ENCODE peak calls at places on chromosomes 16 and 17, in ten cellular contexts. One of them, this sample, is unnamed.

GRCh38 chr17:38509008-38509771 is 80.9 kb downstream of the ARHGAP23 start:
- DNase-seq in heart left ventricle: peak
- DNase-seq in cardiac fibroblast: peak
- DNase-seq in effector memory CD4-positive, alpha-beta T cell: peak
- DNase-seq in esophagus squamous epithelium: no peak
- DNase-seq in foreskin fibroblast: peak
- DNase-seq in prostate gland: peak
- DNase-seq in right lobe of liver: peak
- DNase-seq in ascending aorta: no peak
- DNase-seq in psoas muscle: peak
- DNase-seq in this sample: peak

GRCh38 chr17:59331929-59332889 is 754 bp downstream of the YPEL2 start:
- DNase-seq in prostate gland: peak
- DNase-seq in cardiac fibroblast: peak
- DNase-seq in esophagus squamous epithelium: no peak
- DNase-seq in psoas muscle: peak
- DNase-seq in heart left ventricle: peak
- DNase-seq in ascending aorta: no peak
- DNase-seq in foreskin fibroblast: no peak
- DNase-seq in effector memory CD4-positive, alpha-beta T cell: no peak
- DNase-seq in right lobe of liver: peak
- DNase-seq in this sample: peak

GRCh38 chr16:67892375-67892774 is 679 bp upstream of the PSKH1 start:
- DNase-seq in foreskin fibroblast: no peak
- DNase-seq in heart left ventricle: no peak
- DNase-seq in ascending aorta: no peak
- DNase-seq in effector memory CD4-positive, alpha-beta T cell: no peak
- DNase-seq in psoas muscle: no peak
- DNase-seq in cardiac fibroblast: no peak
- DNase-seq in right lobe of liver: no peak
- DNase-seq in prostate gland: no peak
- DNase-seq in esophagus squamous epithelium: no peak
- DNase-seq in this sample: no peak

GRCh38 chr16:49497466-49497865 is 123.9 kb downstream of the C16orf78 start:
- DNase-seq in cardiac fibroblast: no peak
- DNase-seq in heart left ventricle: no peak
- DNase-seq in esophagus squamous epithelium: no peak
- DNase-seq in right lobe of liver: no peak
- DNase-seq in prostate gland: no peak
- DNase-seq in ascending aorta: no peak
- DNase-seq in effector memory CD4-positive, alpha-beta T cell: no peak
- DNase-seq in psoas muscle: no peak
- DNase-seq in foreskin fibroblast: no peak
- DNase-seq in this sample: no peak

GRCh38 chr17:76556759-76557367 is 17.0 kb downstream of the PRCD start:
- DNase-seq in ascending aorta: no peak
- DNase-seq in cardiac fibroblast: peak
- DNase-seq in heart left ventricle: no peak
- DNase-seq in right lobe of liver: peak
- DNase-seq in effector memory CD4-positive, alpha-beta T cell: peak
- DNase-seq in foreskin fibroblast: no peak
- DNase-seq in psoas muscle: no peak
- DNase-seq in prostate gland: no peak
- DNase-seq in esophagus squamous epithelium: no peak
- DNase-seq in this sample: no peak

GRCh38 chr16:2371421-2371820 is 30.9 kb upstream of the ABCA3 start:
- DNase-seq in effector memory CD4-positive, alpha-beta T cell: no peak
- DNase-seq in foreskin fibroblast: no peak
- DNase-seq in ascending aorta: no peak
- DNase-seq in heart left ventricle: no peak
- DNase-seq in cardiac fibroblast: peak
- DNase-seq in esophagus squamous epithelium: no peak
- DNase-seq in right lobe of liver: no peak
- DNase-seq in prostate gland: no peak
- DNase-seq in psoas muscle: no peak
- DNase-seq in this sample: no peak

GRCh38 chr17:10262451-10262850 is 64.0 kb upstream of the GAS7 start:
- DNase-seq in effector memory CD4-positive, alpha-beta T cell: no peak
- DNase-seq in prostate gland: no peak
- DNase-seq in cardiac fibroblast: no peak
- DNase-seq in esophagus squamous epithelium: no peak
- DNase-seq in ascending aorta: no peak
- DNase-seq in right lobe of liver: no peak
- DNase-seq in foreskin fibroblast: no peak
- DNase-seq in heart left ventricle: no peak
- DNase-seq in psoas muscle: no peak
- DNase-seq in this sample: no peak

GRCh38 chr17:48747445-48748363 is 19.2 kb upstream of the HOXB13 start:
- DNase-seq in esophagus squamous epithelium: no peak
- DNase-seq in right lobe of liver: no peak
- DNase-seq in psoas muscle: no peak
- DNase-seq in cardiac fibroblast: no peak
- DNase-seq in effector memory CD4-positive, alpha-beta T cell: no peak
- DNase-seq in ascending aorta: no peak
- DNase-seq in heart left ventricle: no peak
- DNase-seq in prostate gland: peak
- DNase-seq in foreskin fibroblast: no peak
- DNase-seq in this sample: no peak

GRCh38 chr17:80513892-80514291 is 30.7 kb upstream of the RPTOR start:
- DNase-seq in right lobe of liver: no peak
- DNase-seq in heart left ventricle: no peak
- DNase-seq in effector memory CD4-positive, alpha-beta T cell: no peak
- DNase-seq in foreskin fibroblast: peak
- DNase-seq in ascending aorta: no peak
- DNase-seq in prostate gland: no peak
- DNase-seq in cardiac fibroblast: peak
- DNase-seq in psoas muscle: no peak
- DNase-seq in esophagus squamous epithelium: no peak
- DNase-seq in this sample: no peak

GRCh38 chr16:59702531-59702930 is 968.4 kb upstream of the GOT2 start:
- DNase-seq in esophagus squamous epithelium: no peak
- DNase-seq in prostate gland: no peak
- DNase-seq in cardiac fibroblast: no peak
- DNase-seq in psoas muscle: no peak
- DNase-seq in ascending aorta: no peak
- DNase-seq in heart left ventricle: no peak
- DNase-seq in foreskin fibroblast: no peak
- DNase-seq in right lobe of liver: no peak
- DNase-seq in effector memory CD4-positive, alpha-beta T cell: no peak
- DNase-seq in this sample: no peak

GRCh38 chr17:57810740-57811632 is 38.9 kb downstream of the MRPS23 start:
- DNase-seq in foreskin fibroblast: peak
- DNase-seq in cardiac fibroblast: peak
- DNase-seq in effector memory CD4-positive, alpha-beta T cell: no peak
- DNase-seq in esophagus squamous epithelium: no peak
- DNase-seq in ascending aorta: no peak
- DNase-seq in psoas muscle: peak
- DNase-seq in heart left ventricle: peak
- DNase-seq in prostate gland: peak
- DNase-seq in right lobe of liver: no peak
- DNase-seq in this sample: peak

GRCh38 chr17:18038149-18038850 is 668 bp downstream of the ATPAF2 start:
- DNase-seq in psoas muscle: no peak
- DNase-seq in prostate gland: no peak
- DNase-seq in effector memory CD4-positive, alpha-beta T cell: no peak
- DNase-seq in ascending aorta: no peak
- DNase-seq in right lobe of liver: no peak
- DNase-seq in cardiac fibroblast: no peak
- DNase-seq in esophagus squamous epithelium: no peak
- DNase-seq in foreskin fibroblast: no peak
- DNase-seq in heart left ventricle: no peak
- DNase-seq in this sample: no peak

GRCh38 chr16:74580828-74581227 is 26.1 kb downstream of the GLG1 start:
- DNase-seq in psoas muscle: no peak
- DNase-seq in cardiac fibroblast: no peak
- DNase-seq in esophagus squamous epithelium: no peak
- DNase-seq in foreskin fibroblast: no peak
- DNase-seq in ascending aorta: no peak
- DNase-seq in right lobe of liver: no peak
- DNase-seq in prostate gland: no peak
- DNase-seq in effector memory CD4-positive, alpha-beta T cell: no peak
- DNase-seq in heart left ventricle: no peak
- DNase-seq in this sample: no peak

DNA sequence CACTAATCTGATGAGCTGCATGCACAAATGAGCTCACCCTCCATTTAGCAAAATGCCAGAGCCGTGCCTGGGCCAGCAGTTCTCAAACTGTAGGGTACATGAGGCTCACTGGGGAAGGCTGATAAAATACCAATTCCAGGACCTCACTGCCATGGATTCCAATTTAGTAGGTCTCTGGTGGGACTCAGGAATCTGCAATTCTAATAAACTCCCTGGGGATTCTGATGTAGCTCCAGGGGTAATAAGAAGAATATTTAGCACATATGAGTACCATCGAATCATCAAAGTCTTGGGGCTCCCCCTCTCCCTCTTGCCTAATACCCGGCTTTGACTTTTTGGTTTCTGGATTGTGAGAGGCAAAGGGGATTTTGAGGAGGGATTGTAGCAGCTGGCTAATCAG is 140.2 kb downstream of the SHISA9 start:
- DNase-seq in prostate gland: no peak
- DNase-seq in effector memory CD4-positive, alpha-beta T cell: no peak
- DNase-seq in esophagus squamous epithelium: no peak
- DNase-seq in heart left ventricle: no peak
- DNase-seq in cardiac fibroblast: no peak
- DNase-seq in psoas muscle: no peak
- DNase-seq in foreskin fibroblast: no peak
- DNase-seq in right lobe of liver: no peak
- DNase-seq in ascending aorta: no peak
- DNase-seq in this sample: no peak
- H3K4me3 ChIP-seq in prostate gland: no peak
- H3K4me3 ChIP-seq in effector memory CD4-positive, alpha-beta T cell: no peak
- H3K4me3 ChIP-seq in esophagus squamous epithelium: no peak
- H3K4me3 ChIP-seq in heart left ventricle: no peak
- H3K4me3 ChIP-seq in cardiac fibroblast: no peak
- H3K4me3 ChIP-seq in psoas muscle: no peak
- H3K4me3 ChIP-seq in foreskin fibroblast: no peak
- H3K4me3 ChIP-seq in right lobe of liver: no peak
- H3K4me3 ChIP-seq in ascending aorta: no peak
- H3K4me3 ChIP-seq in this sample: no peak

DNA sequence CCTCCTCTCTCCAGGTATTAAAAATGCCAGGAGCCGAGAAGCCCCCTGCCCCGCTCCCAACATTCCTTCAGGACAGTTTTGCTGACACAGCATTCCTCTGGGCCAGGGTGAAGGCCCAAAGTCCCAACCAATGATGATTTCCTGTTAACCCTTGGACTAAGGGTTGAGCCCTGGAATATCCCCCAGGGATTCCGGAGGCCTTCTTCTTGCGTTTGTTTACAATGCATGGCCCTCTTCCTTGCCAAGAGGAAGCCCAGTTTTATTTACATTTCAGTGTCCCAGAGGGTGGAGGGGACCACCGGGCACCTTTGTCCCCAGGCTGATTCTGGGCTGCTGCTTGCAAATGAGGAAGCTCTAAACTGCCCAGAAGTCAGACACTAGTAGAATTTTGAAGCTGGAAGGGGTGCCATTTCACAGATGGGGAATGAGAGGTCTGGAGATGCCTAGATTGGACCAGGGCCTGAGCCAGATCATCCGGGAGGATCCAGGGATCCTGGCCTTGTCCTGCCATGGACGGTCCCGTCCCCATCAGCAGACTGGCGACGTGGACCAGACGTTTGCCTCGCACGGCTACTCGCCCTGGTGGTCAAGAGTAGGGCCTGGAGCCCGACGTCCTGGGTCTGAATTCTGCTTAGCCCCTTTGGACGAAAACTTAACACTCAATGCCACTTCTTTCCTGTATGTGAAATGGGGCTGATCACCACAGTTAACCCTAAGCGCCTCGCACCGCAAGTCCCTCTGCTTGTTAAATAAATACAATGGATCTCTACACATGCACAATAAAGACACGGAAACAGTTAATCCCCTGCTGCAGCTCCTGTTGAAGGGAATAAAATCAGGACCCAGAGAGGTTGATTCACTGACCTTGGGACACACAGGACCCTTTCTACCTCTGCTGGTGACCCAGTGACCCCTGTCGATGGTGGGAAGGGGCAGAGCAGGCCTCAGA is 55.6 kb upstream of the CIBAR2 start:
- DNase-seq in prostate gland: no peak
- DNase-seq in cardiac fibroblast: no peak
- DNase-seq in foreskin fibroblast: no peak
- DNase-seq in effector memory CD4-positive, alpha-beta T cell: no peak
- DNase-seq in heart left ventricle: no peak
- DNase-seq in psoas muscle: no peak
- DNase-seq in esophagus squamous epithelium: no peak
- DNase-seq in right lobe of liver: no peak
- DNase-seq in ascending aorta: no peak
- DNase-seq in this sample: no peak
- H3K4me3 ChIP-seq in prostate gland: no peak
- H3K4me3 ChIP-seq in cardiac fibroblast: no peak
- H3K4me3 ChIP-seq in foreskin fibroblast: no peak
- H3K4me3 ChIP-seq in effector memory CD4-positive, alpha-beta T cell: no peak
- H3K4me3 ChIP-seq in heart left ventricle: peak
- H3K4me3 ChIP-seq in psoas muscle: peak
- H3K4me3 ChIP-seq in esophagus squamous epithelium: no peak
- H3K4me3 ChIP-seq in right lobe of liver: peak
- H3K4me3 ChIP-seq in ascending aorta: no peak
- H3K4me3 ChIP-seq in this sample: no peak

DNA sequence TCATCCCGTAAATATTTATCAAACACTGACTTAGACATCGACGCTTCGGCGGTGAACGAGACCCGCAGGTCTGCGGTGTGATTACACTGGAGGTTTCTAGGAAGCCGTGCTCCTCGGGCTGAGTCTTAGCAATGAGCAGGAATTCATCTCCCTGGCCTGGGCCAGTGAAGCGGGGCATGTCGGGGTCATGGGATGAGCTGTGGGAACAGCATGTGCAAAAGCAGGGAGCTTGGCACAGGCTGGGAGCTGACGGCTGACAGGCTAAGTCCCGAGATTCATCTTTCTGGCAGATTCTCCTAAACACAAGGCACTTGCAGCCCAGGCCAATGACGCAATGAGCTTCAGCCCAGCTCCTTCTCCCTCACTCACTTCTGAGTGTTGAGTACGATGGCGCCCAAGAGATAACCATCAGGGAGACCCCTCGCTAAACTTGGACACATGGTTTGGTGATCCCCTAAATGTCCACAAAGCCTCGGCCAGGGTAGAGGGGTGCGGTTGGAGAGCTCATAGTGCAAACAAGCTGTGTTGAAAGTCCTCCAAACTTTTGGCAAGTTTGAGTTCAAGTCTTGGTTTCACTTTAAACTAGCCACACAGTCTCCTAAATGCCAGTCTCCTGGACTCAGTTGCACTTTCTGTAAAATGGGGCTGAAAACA is 12.8 kb downstream of the CRISPLD2 start:
- DNase-seq in prostate gland: peak
- DNase-seq in ascending aorta: peak
- DNase-seq in psoas muscle: peak
- DNase-seq in cardiac fibroblast: peak
- DNase-seq in foreskin fibroblast: peak
- DNase-seq in right lobe of liver: peak
- DNase-seq in heart left ventricle: peak
- DNase-seq in esophagus squamous epithelium: peak
- DNase-seq in effector memory CD4-positive, alpha-beta T cell: no peak
- DNase-seq in this sample: peak
- H3K4me3 ChIP-seq in prostate gland: no peak
- H3K4me3 ChIP-seq in ascending aorta: no peak
- H3K4me3 ChIP-seq in psoas muscle: peak
- H3K4me3 ChIP-seq in cardiac fibroblast: peak
- H3K4me3 ChIP-seq in foreskin fibroblast: peak
- H3K4me3 ChIP-seq in right lobe of liver: no peak
- H3K4me3 ChIP-seq in heart left ventricle: peak
- H3K4me3 ChIP-seq in esophagus squamous epithelium: peak
- H3K4me3 ChIP-seq in effector memory CD4-positive, alpha-beta T cell: no peak
- H3K4me3 ChIP-seq in this sample: peak

GRCh38 chr16:89256651-89257254 is 39.2 kb downstream of the ZNF778 start:
- DNase-seq in cardiac fibroblast: peak
- DNase-seq in foreskin fibroblast: peak
- DNase-seq in prostate gland: peak
- DNase-seq in right lobe of liver: peak
- DNase-seq in esophagus squamous epithelium: no peak
- DNase-seq in psoas muscle: peak
- DNase-seq in effector memory CD4-positive, alpha-beta T cell: peak
- DNase-seq in ascending aorta: no peak
- DNase-seq in heart left ventricle: no peak
- DNase-seq in this sample: peak
- H3K4me3 ChIP-seq in cardiac fibroblast: peak
- H3K4me3 ChIP-seq in foreskin fibroblast: peak
- H3K4me3 ChIP-seq in prostate gland: peak
- H3K4me3 ChIP-seq in right lobe of liver: peak
- H3K4me3 ChIP-seq in esophagus squamous epithelium: peak
- H3K4me3 ChIP-seq in psoas muscle: peak
- H3K4me3 ChIP-seq in effector memory CD4-positive, alpha-beta T cell: peak
- H3K4me3 ChIP-seq in ascending aorta: peak
- H3K4me3 ChIP-seq in heart left ventricle: peak
- H3K4me3 ChIP-seq in this sample: no peak